ENCODE peak calls at places on chromosomes 13 and 19, in five cellular contexts. X is AG09319, K is NCI-H2227 treated with DMSO at 0.1 percent for 48 hours, N is cardiac fibroblast, D is COR-L47. W is an unnamed sample.

GRCh38 chr19:35055715-35056179 is 14.2 kb downstream of the HPN start:
- DNase-seq in D (peak), K (peak), N (no peak), X (no peak), W (no peak)

GRCh38 chr19:7868671-7869452 is 5.3 kb downstream of the PRR36 start:
- DNase-seq in D (no peak), X (no peak), N (peak), K (no peak), W (peak)

GRCh38 chr19:40621966-40622772 is 21.0 kb downstream of the LTBP4 start:
- DNase-seq in K (no peak), N (no peak), D (no peak), X (no peak), W (no peak)

GRCh38 chr19:964761-965694 is 19.1 kb upstream of the WDR18 start:
- DNase-seq in K (no peak), D (no peak), N (peak), X (no peak), W (no peak)

GRCh38 chr13:44768775-44769578 is 192.8 kb upstream of the TSC22D1 start:
- DNase-seq in X (no peak), N (peak), K (no peak), D (no peak), W (no peak)

GRCh38 chr19:31340059-31341025 is 8.9 kb downstream of the TSHZ3 start:
- DNase-seq in X (peak), N (no peak), D (no peak), K (no peak), W (peak)

GRCh38 chr19:35254341-35255297 is 5.8 kb downstream of the LSR start:
- DNase-seq in K (no peak), X (no peak), N (no peak), D (no peak), W (no peak)

GRCh38 chr19:17503240-17503639 is 8.2 kb upstream of the PGLS start:
- DNase-seq in N (no peak), D (no peak), K (no peak), X (no peak), W (no peak)

GRCh38 chr13:26529441-26529840 is 28.0 kb upstream of the WASF3 start:
- DNase-seq in X (peak), N (peak), K (no peak), D (no peak), W (no peak)

GRCh38 chr13:85243831-85244230 is 555.4 kb downstream of the SLITRK6 start:
- DNase-seq in X (no peak), D (no peak), N (no peak), K (no peak), W (no peak)

GRCh38 chr19:39398297-39398864 is 7.2 kb downstream of the MED29 start:
- DNase-seq in N (peak), X (peak), D (no peak), K (no peak), W (peak)

GRCh38 chr19:14507704-14508246 is 10.4 kb downstream of the DNAJB1 start:
- DNase-seq in K (no peak), D (no peak), X (no peak), N (peak), W (no peak)

GRCh38 chr13:33207616-33207964 is 78.0 kb downstream of the STARD13 start:
- DNase-seq in X (peak), K (no peak), D (no peak), N (peak), W (no peak)

GRCh38 chr19:40724848-40725247 is 7.9 kb downstream of the ITPKC start:
- DNase-seq in K (no peak), X (no peak), N (no peak), D (no peak), W (no peak)

GRCh38 chr13:80040219-80040976 is 300.5 kb downstream of the SPRY2 start:
- DNase-seq in D (no peak), N (peak), X (peak), K (no peak), W (no peak)

GRCh38 chr13:80340643-80341097 is 256 bp downstream of the SPRY2 start:
- DNase-seq in N (peak), K (peak), X (no peak), D (peak), W (no peak)

GRCh38 chr19:53864308-53864836 is 3.3 kb upstream of the MYADM start:
- DNase-seq in X (no peak), K (no peak), D (no peak), N (no peak), W (no peak)

GRCh38 chr19:13826652-13827235 is 31.5 kb downstream of the ZSWIM4 start:
- DNase-seq in D (no peak), N (no peak), K (no peak), X (no peak), W (no peak)

GRCh38 chr13:40920826-40921225 is 98.3 kb downstream of the ELF1 start:
- DNase-seq in K (no peak), D (no peak), N (peak), X (no peak), W (no peak)

GRCh38 chr19:38697197-38697596 is 47.1 kb downstream of the CAPN12 start:
- DNase-seq in D (no peak), X (no peak), N (no peak), K (no peak), W (no peak)

GRCh38 chr13:102690883-102691282 is 4.0 kb downstream of the METTL21C start:
- DNase-seq in D (no peak), K (no peak), X (no peak), N (no peak), W (no peak)

GRCh38 chr19:34317311-34317927 is 47.6 kb upstream of the GPI start:
- DNase-seq in K (no peak), N (peak), X (no peak), D (no peak), W (peak)

GRCh38 chr19:45496349-45496953 is 396 bp downstream of the RTN2 start:
- DNase-seq in N (no peak), X (no peak), K (no peak), D (no peak), W (peak)

GRCh38 chr19:1177322-1178114 is 3.5 kb upstream of the SBNO2 start:
- DNase-seq in X (peak), N (peak), K (no peak), D (no peak), W (no peak)

GRCh38 chr13:113918981-113919646 is 54.8 kb downstream of the C13orf46 start:
- DNase-seq in N (no peak), X (no peak), K (no peak), D (no peak), W (no peak)

GRCh38 chr13:75418186-75418843 is 63.7 kb downstream of the TBC1D4 start:
- DNase-seq in X (no peak), N (no peak), K (no peak), D (no peak), W (no peak)

GRCh38 chr13:99867535-99868271 is 103.9 kb downstream of the ZIC5 start:
- DNase-seq in D (peak), K (no peak), N (no peak), X (no peak), W (no peak)

GRCh38 chr13:113353254-113353653 is 10.7 kb downstream of the GRTP1 start:
- DNase-seq in X (no peak), N (no peak), D (no peak), K (no peak), W (no peak)

GRCh38 chr19:3623716-3624115 is 2.9 kb downstream of the CACTIN start:
- DNase-seq in N (no peak), D (no peak), K (no peak), X (no peak), W (no peak)

GRCh38 chr13:46667687-46668281 is 114.8 kb downstream of the LRCH1 start:
- DNase-seq in K (no peak), D (no peak), X (no peak), N (no peak), W (no peak)

GRCh38 chr13:33409673-33410072 is 124.1 kb upstream of the STARD13 start:
- DNase-seq in X (no peak), D (no peak), K (no peak), N (no peak), W (no peak)

GRCh38 chr19:46654621-46655152 is 6.3 kb downstream of the DACT3 start:
- DNase-seq in X (no peak), D (no peak), N (no peak), K (no peak), W (no peak)

GRCh38 chr13:112726018-112726767 is 36.4 kb downstream of the ATP11A start:
- DNase-seq in N (no peak), K (no peak), D (no peak), X (no peak), W (no peak)

GRCh38 chr13:26468203-26468602 is 89.3 kb upstream of the WASF3 start:
- DNase-seq in X (no peak), D (no peak), N (no peak), K (no peak), W (no peak)

GRCh38 chr19:30659638-30660037 is 287.5 kb downstream of the ZNF536 start:
- DNase-seq in K (no peak), N (no peak), X (no peak), D (no peak), W (no peak)

GRCh38 chr19:8423821-8424223 is 10.7 kb downstream of the MARCHF2 start:
- DNase-seq in D (no peak), X (peak), N (peak), K (no peak), W (no peak)